ENCODE peak calls at places on chromosomes 16 and 17, in seven cellular contexts. One of them, this sample, is unnamed. For H3K9me3, the result is how much of the 10 kb centered on the place peaks cover.

GRCh38 chr17:35175638-35176415 is 18.4 kb downstream of the SLC35G3 start:
- DNase-seq in DND-41: no peak
- DNase-seq in tibial artery: no peak
- DNase-seq in CD8-positive, alpha-beta T cell: no peak
- DNase-seq in heart right ventricle: no peak
- DNase-seq in IMR-90: no peak
- DNase-seq in A549: no peak
- DNase-seq in this sample: no peak

GRCh38 chr16:83441523-83441922 is 366.3 kb upstream of the HSBP1 start:
- DNase-seq in DND-41: no peak
- DNase-seq in tibial artery: no peak
- DNase-seq in CD8-positive, alpha-beta T cell: no peak
- DNase-seq in heart right ventricle: no peak
- DNase-seq in IMR-90: peak
- DNase-seq in A549: no peak
- DNase-seq in this sample: no peak

GRCh38 chr17:50328360-50328759 is 17.6 kb upstream of the XYLT2 start:
- DNase-seq in DND-41: no peak
- DNase-seq in tibial artery: no peak
- DNase-seq in CD8-positive, alpha-beta T cell: no peak
- DNase-seq in heart right ventricle: no peak
- DNase-seq in IMR-90: no peak
- DNase-seq in A549: no peak
- DNase-seq in this sample: no peak

GRCh38 chr16:72996291-72997062 is 51.5 kb downstream of the ZFHX3 start:
- DNase-seq in DND-41: no peak
- DNase-seq in tibial artery: peak
- DNase-seq in CD8-positive, alpha-beta T cell: no peak
- DNase-seq in heart right ventricle: no peak
- DNase-seq in IMR-90: no peak
- DNase-seq in A549: no peak
- DNase-seq in this sample: no peak

GRCh38 chr16:25126820-25127232 is 15.3 kb downstream of the LCMT1 start:
- DNase-seq in DND-41: peak
- DNase-seq in tibial artery: no peak
- DNase-seq in CD8-positive, alpha-beta T cell: no peak
- DNase-seq in heart right ventricle: no peak
- DNase-seq in IMR-90: peak
- DNase-seq in A549: peak
- DNase-seq in this sample: no peak

GRCh38 chr16:78240459-78241222 is 141.2 kb downstream of the WWOX start:
- DNase-seq in DND-41: no peak
- DNase-seq in tibial artery: no peak
- DNase-seq in CD8-positive, alpha-beta T cell: no peak
- DNase-seq in heart right ventricle: no peak
- DNase-seq in IMR-90: no peak
- DNase-seq in A549: peak
- DNase-seq in this sample: no peak

GRCh38 chr16:53456625-53457024 is 22.4 kb downstream of the RBL2 start:
- DNase-seq in DND-41: peak
- DNase-seq in tibial artery: no peak
- DNase-seq in CD8-positive, alpha-beta T cell: no peak
- DNase-seq in heart right ventricle: no peak
- DNase-seq in IMR-90: no peak
- DNase-seq in A549: no peak
- DNase-seq in this sample: no peak

GRCh38 chr16:25135239-25135878 is 23.8 kb downstream of the LCMT1 start:
- DNase-seq in DND-41: no peak
- DNase-seq in tibial artery: no peak
- DNase-seq in CD8-positive, alpha-beta T cell: no peak
- DNase-seq in heart right ventricle: no peak
- DNase-seq in IMR-90: peak
- DNase-seq in A549: peak
- DNase-seq in this sample: no peak

GRCh38 chr17:7818746-7819645 is 15.0 kb upstream of the KDM6B start:
- DNase-seq in DND-41: no peak
- DNase-seq in tibial artery: no peak
- DNase-seq in CD8-positive, alpha-beta T cell: no peak
- DNase-seq in heart right ventricle: no peak
- DNase-seq in IMR-90: no peak
- DNase-seq in A549: no peak
- DNase-seq in this sample: no peak

GRCh38 chr16:21302454-21302853 is 24.4 kb upstream of the CRYM start:
- DNase-seq in DND-41: no peak
- DNase-seq in tibial artery: no peak
- DNase-seq in CD8-positive, alpha-beta T cell: no peak
- DNase-seq in heart right ventricle: no peak
- DNase-seq in IMR-90: peak
- DNase-seq in A549: no peak
- DNase-seq in this sample: no peak

GRCh38 chr16:11639925-11640899 is 28.0 kb upstream of the SNN start:
- DNase-seq in DND-41: no peak
- DNase-seq in tibial artery: peak
- DNase-seq in CD8-positive, alpha-beta T cell: no peak
- DNase-seq in heart right ventricle: peak
- DNase-seq in IMR-90: peak
- DNase-seq in A549: peak
- DNase-seq in this sample: peak

GRCh38 chr17:50511058-50511457 is 2.8 kb downstream of the MYCBPAP start:
- DNase-seq in DND-41: no peak
- DNase-seq in tibial artery: no peak
- DNase-seq in CD8-positive, alpha-beta T cell: no peak
- DNase-seq in heart right ventricle: no peak
- DNase-seq in IMR-90: peak
- DNase-seq in A549: no peak
- DNase-seq in this sample: no peak

GRCh38 chr16:81327483-81328196 is 12.9 kb downstream of the GAN start:
- DNase-seq in DND-41: no peak
- DNase-seq in tibial artery: no peak
- DNase-seq in CD8-positive, alpha-beta T cell: no peak
- DNase-seq in heart right ventricle: no peak
- DNase-seq in IMR-90: no peak
- DNase-seq in A549: no peak
- DNase-seq in this sample: no peak

GRCh38 chr17:55237268-55237667 is 27.5 kb upstream of the HLF start:
- DNase-seq in DND-41: no peak
- DNase-seq in tibial artery: no peak
- DNase-seq in CD8-positive, alpha-beta T cell: no peak
- DNase-seq in heart right ventricle: no peak
- DNase-seq in IMR-90: no peak
- DNase-seq in A549: no peak
- DNase-seq in this sample: no peak

GRCh38 chr17:83194761-83195329 is 115.4 kb downstream of the METRNL start:
- DNase-seq in DND-41: no peak
- DNase-seq in tibial artery: peak
- DNase-seq in CD8-positive, alpha-beta T cell: no peak
- DNase-seq in heart right ventricle: no peak
- DNase-seq in IMR-90: no peak
- DNase-seq in A549: no peak
- DNase-seq in this sample: peak
- H3K9me3 ChIP-seq in DND-41: under half
- H3K9me3 ChIP-seq in tibial artery: under half
- H3K9me3 ChIP-seq in CD8-positive, alpha-beta T cell: under half
- H3K9me3 ChIP-seq in heart right ventricle: under half
- H3K9me3 ChIP-seq in IMR-90: under half
- H3K9me3 ChIP-seq in A549: under half
- H3K9me3 ChIP-seq in this sample: under half

GRCh38 chr16:35572186-35572585 is 2112.8 kb downstream of the TP53TG3F start:
- DNase-seq in DND-41: no peak
- DNase-seq in tibial artery: no peak
- DNase-seq in CD8-positive, alpha-beta T cell: no peak
- DNase-seq in heart right ventricle: no peak
- DNase-seq in IMR-90: no peak
- DNase-seq in A549: no peak
- DNase-seq in this sample: no peak

GRCh38 chr16:35573407-35573806 is 2114.0 kb downstream of the TP53TG3F start:
- DNase-seq in DND-41: no peak
- DNase-seq in tibial artery: no peak
- DNase-seq in CD8-positive, alpha-beta T cell: no peak
- DNase-seq in heart right ventricle: no peak
- DNase-seq in IMR-90: no peak
- DNase-seq in A549: no peak
- DNase-seq in this sample: no peak

GRCh38 chr16:35575432-35575821 is 2116.0 kb downstream of the TP53TG3F start:
- DNase-seq in DND-41: no peak
- DNase-seq in tibial artery: no peak
- DNase-seq in CD8-positive, alpha-beta T cell: no peak
- DNase-seq in heart right ventricle: no peak
- DNase-seq in IMR-90: no peak
- DNase-seq in A549: no peak
- DNase-seq in this sample: no peak

GRCh38 chr16:35574454-35575431 is 2115.3 kb downstream of the TP53TG3F start:
- DNase-seq in DND-41: no peak
- DNase-seq in tibial artery: no peak
- DNase-seq in CD8-positive, alpha-beta T cell: no peak
- DNase-seq in heart right ventricle: no peak
- DNase-seq in IMR-90: no peak
- DNase-seq in A549: no peak
- DNase-seq in this sample: no peak

DNA sequence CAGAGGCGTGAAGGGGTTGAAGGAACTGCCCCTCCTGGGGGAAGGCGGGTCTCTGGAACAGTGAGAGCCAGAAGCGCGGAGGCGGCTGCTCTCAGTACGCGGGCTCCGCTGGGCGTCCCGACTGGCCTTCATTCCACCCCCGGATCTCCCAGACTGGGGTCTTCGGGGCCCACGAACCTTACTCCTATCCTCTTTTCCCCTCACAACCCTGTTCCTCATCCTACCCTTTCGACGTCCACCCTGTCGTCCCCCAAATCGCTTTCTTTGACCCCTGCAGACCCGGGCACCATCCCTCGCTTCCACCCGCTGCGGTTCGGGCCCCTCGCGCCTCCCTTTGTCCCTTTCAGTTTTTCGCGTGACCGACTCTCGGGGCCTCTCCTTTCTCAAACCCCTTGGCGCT is 2114.6 kb downstream of the TP53TG3F start:
- DNase-seq in DND-41: no peak
- DNase-seq in tibial artery: no peak
- DNase-seq in CD8-positive, alpha-beta T cell: no peak
- DNase-seq in heart right ventricle: no peak
- DNase-seq in IMR-90: no peak
- DNase-seq in A549: no peak
- DNase-seq in this sample: no peak
- H3K9me3 ChIP-seq in DND-41: under half
- H3K9me3 ChIP-seq in tibial artery: under half
- H3K9me3 ChIP-seq in CD8-positive, alpha-beta T cell: under half
- H3K9me3 ChIP-seq in heart right ventricle: under half
- H3K9me3 ChIP-seq in IMR-90: under half
- H3K9me3 ChIP-seq in A549: under half
- H3K9me3 ChIP-seq in this sample: under half

GRCh38 chr17:22718689-22719088 is 1026.4 kb downstream of the KCNJ18 start:
- DNase-seq in DND-41: no peak
- DNase-seq in tibial artery: no peak
- DNase-seq in CD8-positive, alpha-beta T cell: no peak
- DNase-seq in heart right ventricle: no peak
- DNase-seq in IMR-90: no peak
- DNase-seq in A549: no peak
- DNase-seq in this sample: no peak
- H3K9me3 ChIP-seq in DND-41: under half
- H3K9me3 ChIP-seq in tibial artery: under half
- H3K9me3 ChIP-seq in CD8-positive, alpha-beta T cell: under half
- H3K9me3 ChIP-seq in heart right ventricle: under half
- H3K9me3 ChIP-seq in IMR-90: under half
- H3K9me3 ChIP-seq in A549: under half
- H3K9me3 ChIP-seq in this sample: under half

GRCh38 chr17:76415786-76416185 is 31.4 kb downstream of the SPHK1 start:
- DNase-seq in DND-41: no peak
- DNase-seq in tibial artery: no peak
- DNase-seq in CD8-positive, alpha-beta T cell: no peak
- DNase-seq in heart right ventricle: no peak
- DNase-seq in IMR-90: no peak
- DNase-seq in A549: no peak
- DNase-seq in this sample: no peak
- H3K9me3 ChIP-seq in DND-41: under half
- H3K9me3 ChIP-seq in tibial artery: under half
- H3K9me3 ChIP-seq in CD8-positive, alpha-beta T cell: under half
- H3K9me3 ChIP-seq in heart right ventricle: under half
- H3K9me3 ChIP-seq in IMR-90: under half
- H3K9me3 ChIP-seq in A549: under half
- H3K9me3 ChIP-seq in this sample: under half

GRCh38 chr17:4945944-4946280 is 2.4 kb downstream of the PFN1 start:
- DNase-seq in DND-41: no peak
- DNase-seq in tibial artery: no peak
- DNase-seq in CD8-positive, alpha-beta T cell: no peak
- DNase-seq in heart right ventricle: no peak
- DNase-seq in IMR-90: no peak
- DNase-seq in A549: no peak
- DNase-seq in this sample: no peak
- H3K9me3 ChIP-seq in DND-41: under half
- H3K9me3 ChIP-seq in tibial artery: under half
- H3K9me3 ChIP-seq in CD8-positive, alpha-beta T cell: under half
- H3K9me3 ChIP-seq in heart right ventricle: under half
- H3K9me3 ChIP-seq in IMR-90: under half
- H3K9me3 ChIP-seq in A549: under half
- H3K9me3 ChIP-seq in this sample: under half

GRCh38 chr17:21678451-21679081 is 13.8 kb upstream of the KCNJ18 start:
- DNase-seq in DND-41: no peak
- DNase-seq in tibial artery: peak
- DNase-seq in CD8-positive, alpha-beta T cell: no peak
- DNase-seq in heart right ventricle: no peak
- DNase-seq in IMR-90: no peak
- DNase-seq in A549: no peak
- DNase-seq in this sample: no peak
- H3K9me3 ChIP-seq in DND-41: under half
- H3K9me3 ChIP-seq in tibial artery: under half
- H3K9me3 ChIP-seq in CD8-positive, alpha-beta T cell: under half
- H3K9me3 ChIP-seq in heart right ventricle: under half
- H3K9me3 ChIP-seq in IMR-90: half or more
- H3K9me3 ChIP-seq in A549: under half
- H3K9me3 ChIP-seq in this sample: under half

DNA sequence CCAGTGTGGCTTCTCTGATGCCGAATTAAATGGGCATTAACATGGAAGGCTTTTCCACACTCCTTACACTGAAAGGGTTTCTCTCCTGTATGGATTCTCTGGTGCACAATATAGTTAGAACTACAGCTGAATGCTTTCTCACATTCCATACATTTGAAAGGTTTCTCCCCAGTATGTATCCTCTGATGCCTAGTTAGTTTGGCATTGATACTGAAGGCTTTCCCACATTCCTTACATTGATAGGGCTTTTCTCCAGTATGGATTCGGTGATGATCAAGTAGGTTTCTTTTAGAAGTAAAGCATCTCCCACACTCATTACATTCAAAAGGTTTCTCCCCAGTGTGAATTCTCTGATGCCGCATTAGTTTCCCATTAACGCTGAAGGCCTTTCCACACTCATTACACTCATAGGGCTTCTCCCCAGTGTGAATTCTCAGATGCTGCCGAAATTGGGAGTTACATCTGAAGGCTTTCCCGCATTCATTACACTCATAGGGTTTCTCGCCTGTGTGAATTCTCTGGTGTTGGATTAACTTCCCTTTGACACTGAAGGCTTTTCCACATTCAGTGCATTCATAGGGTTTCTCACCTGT is 6.5 kb upstream of the TLE7 start:
- DNase-seq in DND-41: no peak
- DNase-seq in tibial artery: no peak
- DNase-seq in CD8-positive, alpha-beta T cell: no peak
- DNase-seq in heart right ventricle: no peak
- DNase-seq in IMR-90: no peak
- DNase-seq in A549: no peak
- DNase-seq in this sample: no peak
- H3K9me3 ChIP-seq in DND-41: under half
- H3K9me3 ChIP-seq in tibial artery: half or more
- H3K9me3 ChIP-seq in CD8-positive, alpha-beta T cell: under half
- H3K9me3 ChIP-seq in heart right ventricle: half or more
- H3K9me3 ChIP-seq in IMR-90: half or more
- H3K9me3 ChIP-seq in A549: half or more
- H3K9me3 ChIP-seq in this sample: half or more

GRCh38 chr17:4523946-4524345 is 25.3 kb downstream of the SPNS2 start:
- DNase-seq in DND-41: no peak
- DNase-seq in tibial artery: no peak
- DNase-seq in CD8-positive, alpha-beta T cell: no peak
- DNase-seq in heart right ventricle: no peak
- DNase-seq in IMR-90: no peak
- DNase-seq in A549: no peak
- DNase-seq in this sample: no peak
- H3K9me3 ChIP-seq in DND-41: under half
- H3K9me3 ChIP-seq in tibial artery: under half
- H3K9me3 ChIP-seq in CD8-positive, alpha-beta T cell: under half
- H3K9me3 ChIP-seq in heart right ventricle: under half
- H3K9me3 ChIP-seq in IMR-90: under half
- H3K9me3 ChIP-seq in A549: under half
- H3K9me3 ChIP-seq in this sample: under half

This sample was measured in heart left ventricle.